ENCODE peak calls at places on chromosomes 11 and 22, in nine cellular contexts. One of them, this sample, is unnamed.

GRCh38 chr22:23098718-23099524 is 28.6 kb downstream of the GNAZ start:
- DNase-seq in IMR-90: no peak
- DNase-seq in neural crest cell: no peak
- DNase-seq in AG09319: no peak
- DNase-seq in HEK293T: no peak
- DNase-seq in mucosa of gallbladder: peak
- DNase-seq in left cardiac atrium: peak
- DNase-seq in hippocampal formation: peak
- DNase-seq in SJSA1: no peak
- DNase-seq in this sample: no peak

GRCh38 chr11:47977651-47978050 is 2.7 kb upstream of the PTPRJ start:
- DNase-seq in mucosa of gallbladder: no peak
- DNase-seq in IMR-90: peak
- DNase-seq in HEK293T: no peak
- DNase-seq in hippocampal formation: no peak
- DNase-seq in SJSA1: no peak
- DNase-seq in AG09319: no peak
- DNase-seq in left cardiac atrium: no peak
- DNase-seq in neural crest cell: no peak
- DNase-seq in this sample: no peak

GRCh38 chr11:3671334-3672254 is at the start of gene CHRNA10:
- DNase-seq in HEK293T: peak
- DNase-seq in hippocampal formation: no peak
- DNase-seq in IMR-90: no peak
- DNase-seq in SJSA1: no peak
- DNase-seq in left cardiac atrium: no peak
- DNase-seq in AG09319: no peak
- DNase-seq in neural crest cell: no peak
- DNase-seq in mucosa of gallbladder: no peak
- DNase-seq in this sample: no peak

GRCh38 chr11:57798905-57799559 is 37.4 kb downstream of the CTNND1 start:
- DNase-seq in hippocampal formation: peak
- DNase-seq in AG09319: peak
- DNase-seq in SJSA1: no peak
- DNase-seq in mucosa of gallbladder: peak
- DNase-seq in left cardiac atrium: peak
- DNase-seq in neural crest cell: no peak
- DNase-seq in HEK293T: no peak
- DNase-seq in IMR-90: peak
- DNase-seq in this sample: peak

GRCh38 chr22:42688241-42688913 is 32.3 kb downstream of the A4GALT start:
- DNase-seq in IMR-90: peak
- DNase-seq in left cardiac atrium: peak
- DNase-seq in SJSA1: peak
- DNase-seq in hippocampal formation: peak
- DNase-seq in HEK293T: peak
- DNase-seq in AG09319: peak
- DNase-seq in mucosa of gallbladder: peak
- DNase-seq in neural crest cell: peak
- DNase-seq in this sample: peak

GRCh38 chr11:67441082-67441683 is 2.1 kb downstream of the CORO1B start:
- DNase-seq in IMR-90: no peak
- DNase-seq in HEK293T: no peak
- DNase-seq in AG09319: no peak
- DNase-seq in left cardiac atrium: peak
- DNase-seq in hippocampal formation: no peak
- DNase-seq in mucosa of gallbladder: no peak
- DNase-seq in SJSA1: no peak
- DNase-seq in neural crest cell: no peak
- DNase-seq in this sample: no peak

GRCh38 chr22:17318817-17319216 is 50.4 kb upstream of the CECR2 start:
- DNase-seq in HEK293T: no peak
- DNase-seq in left cardiac atrium: no peak
- DNase-seq in mucosa of gallbladder: no peak
- DNase-seq in IMR-90: no peak
- DNase-seq in AG09319: no peak
- DNase-seq in neural crest cell: no peak
- DNase-seq in SJSA1: no peak
- DNase-seq in hippocampal formation: no peak
- DNase-seq in this sample: no peak

GRCh38 chr22:42920101-42920820 is 63.2 kb upstream of the ARFGAP3 start:
- DNase-seq in mucosa of gallbladder: no peak
- DNase-seq in left cardiac atrium: no peak
- DNase-seq in SJSA1: peak
- DNase-seq in hippocampal formation: no peak
- DNase-seq in neural crest cell: no peak
- DNase-seq in IMR-90: peak
- DNase-seq in AG09319: no peak
- DNase-seq in HEK293T: no peak
- DNase-seq in this sample: peak

GRCh38 chr22:25134451-25134850 is 65.2 kb upstream of the CRYBB3 start:
- DNase-seq in neural crest cell: no peak
- DNase-seq in SJSA1: no peak
- DNase-seq in mucosa of gallbladder: no peak
- DNase-seq in left cardiac atrium: no peak
- DNase-seq in AG09319: no peak
- DNase-seq in HEK293T: no peak
- DNase-seq in IMR-90: no peak
- DNase-seq in hippocampal formation: no peak
- DNase-seq in this sample: no peak

GRCh38 chr22:20089226-20089976 is 9.4 kb downstream of the DGCR8 start:
- DNase-seq in HEK293T: no peak
- DNase-seq in SJSA1: no peak
- DNase-seq in mucosa of gallbladder: no peak
- DNase-seq in neural crest cell: no peak
- DNase-seq in IMR-90: no peak
- DNase-seq in AG09319: no peak
- DNase-seq in hippocampal formation: no peak
- DNase-seq in left cardiac atrium: no peak
- DNase-seq in this sample: no peak